ENCODE peak calls at places on chromosomes 11 and 22, in eight cellular contexts. H is osteoblast, I is fibroblast of lung, W is neural progenitor cell, Y is DND-41, T is mammary epithelial cell, L is mesendoderm, D is PC-3. R is an unnamed sample. For H3K79me2 and H3K4me1, the result is how much of the 10 kb centered on the place peaks cover.

GRCh38 chr11:60725592-60725991 is 1.1 kb downstream of the MS4A18 start:
- DNase-seq in W (no peak), I (no peak), Y (no peak), H (no peak), L (no peak), T (no peak), D (no peak), R (no peak)

GRCh38 chr11:94928146-94928995 is 45.0 kb downstream of the CWC15 start:
- DNase-seq in Y (no peak), T (no peak), L (no peak), H (no peak), I (no peak), W (no peak), D (no peak), R (no peak)

GRCh38 chr11:16986434-16987204 is 27.6 kb downstream of the PLEKHA7 start:
- DNase-seq in I (no peak), D (peak), H (no peak), L (peak), Y (peak), T (no peak), W (no peak), R (no peak)

GRCh38 chr22:30325724-30326703 is 727 bp downstream of the TBC1D10A start:
- DNase-seq in L (no peak), W (peak), D (no peak), I (no peak), T (no peak), Y (peak), H (peak), R (peak)

GRCh38 chr11:35403765-35404396 is 15.5 kb downstream of the SLC1A2 start:
- DNase-seq in I (no peak), T (no peak), Y (no peak), L (no peak), W (no peak), H (no peak), D (no peak), R (no peak)

GRCh38 chr22:20315337-20316216 is 4.3 kb downstream of the DGCR6L start:
- DNase-seq in L (no peak), Y (no peak), I (no peak), H (peak), D (no peak), T (no peak), W (peak), R (no peak)

GRCh38 chr11:114060402-114061052 is 1.0 kb downstream of the ZBTB16 start:
- DNase-seq in Y (no peak), W (peak), H (peak), I (no peak), D (no peak), T (peak), L (no peak), R (peak)

GRCh38 chr22:45290410-45290936 is 5.7 kb downstream of the UPK3A start:
- DNase-seq in Y (no peak), T (peak), L (peak), W (peak), I (peak), D (peak), H (peak), R (no peak)

GRCh38 chr11:121563003-121563402 is 110.2 kb upstream of the SORL1-AS1 start:
- DNase-seq in I (no peak), Y (no peak), H (no peak), T (no peak), W (no peak), L (no peak), D (no peak), R (no peak)

GRCh38 chr11:47607380-47607779 is 13.2 kb upstream of the C1QTNF4 start:
- DNase-seq in L (no peak), T (peak), H (peak), W (no peak), Y (no peak), D (no peak), I (peak), R (no peak)

GRCh38 chr22:47130883-47131610 is 368.6 kb downstream of the TBC1D22A start:
- DNase-seq in I (no peak), L (no peak), T (no peak), D (no peak), H (no peak), Y (no peak), W (no peak), R (no peak)

GRCh38 chr11:48013269-48013901 is 33.0 kb downstream of the PTPRJ start:
- DNase-seq in Y (peak), D (peak), T (no peak), L (no peak), W (no peak), H (peak), I (no peak), R (no peak)

GRCh38 chr11:29119691-29120328 is 897.0 kb downstream of the KCNA4 start:
- DNase-seq in Y (no peak), L (no peak), I (peak), H (peak), T (peak), W (no peak), D (peak), R (no peak)

GRCh38 chr22:42641801-42642413 is 1.5 kb upstream of the ATP5MGL start:
- DNase-seq in Y (no peak), D (no peak), W (no peak), T (no peak), L (no peak), I (peak), H (peak), R (no peak)
- H3K79me2 ChIP-seq in Y (half or more), D (under half), W (half or more), T (half or more), L (under half), I (half or more), H (half or more), R (half or more)

DNA sequence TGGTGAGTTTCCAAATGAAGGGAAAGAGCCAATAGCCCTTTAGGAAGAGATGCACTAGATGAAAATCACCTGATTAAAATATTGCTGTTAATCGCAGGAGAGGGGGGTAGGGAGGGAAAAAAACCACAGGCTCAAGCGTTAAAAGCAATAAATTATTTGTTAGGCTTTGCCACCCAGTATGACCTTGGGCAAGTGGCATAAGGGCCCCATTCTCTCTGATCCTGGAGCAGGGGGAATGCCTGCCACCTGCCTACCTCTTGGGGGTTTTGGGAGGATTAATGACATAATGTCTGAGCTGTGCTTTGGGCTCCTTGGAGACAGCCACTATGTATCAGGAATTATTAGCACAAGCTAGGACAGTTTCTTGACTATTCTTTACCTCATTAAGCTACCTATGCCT is 80.0 kb downstream of the ZNRF3 start:
- DNase-seq in H (no peak), D (no peak), T (no peak), Y (no peak), W (no peak), L (no peak), I (no peak), R (no peak)
- H3K4me1 ChIP-seq in H (under half), D (under half), T (under half), Y (under half), W (under half), L (under half), I (under half), R (under half)

DNA sequence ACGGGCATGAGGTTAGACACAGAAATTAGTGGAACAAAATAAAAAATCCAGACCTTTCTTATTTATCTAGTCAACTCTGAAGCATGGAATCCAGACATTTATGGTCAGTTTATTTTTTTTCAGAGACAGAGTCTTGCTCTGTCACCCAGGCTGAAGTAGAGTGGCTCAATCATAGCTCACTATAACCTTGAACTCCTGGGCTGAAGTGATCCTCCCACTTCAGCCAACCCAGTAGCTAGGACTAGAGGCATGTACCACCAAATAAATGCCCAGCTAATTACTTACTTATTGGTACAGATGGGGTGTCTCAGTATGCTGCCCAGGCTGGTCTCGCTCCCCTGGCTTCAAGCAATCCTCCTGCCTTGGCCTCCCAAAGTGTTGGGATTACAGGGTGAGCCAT is 8.7 kb downstream of the NPAT start:
- DNase-seq in D (no peak), Y (no peak), W (no peak), T (no peak), L (no peak), I (no peak), H (no peak), R (no peak)
- H3K79me2 ChIP-seq in D (half or more), Y (half or more), W (half or more), T (half or more), L (under half), I (under half), H (half or more), R (half or more)

GRCh38 chr11:87036756-87037449 is 831 bp upstream of the TMEM135 start:
- DNase-seq in Y (no peak), D (peak), T (no peak), W (no peak), L (no peak), I (no peak), H (peak), R (no peak)
- H3K4me1 ChIP-seq in Y (under half), D (under half), T (under half), W (under half), L (under half), I (under half), H (under half), R (under half)

GRCh38 chr22:17922925-17923898 is 101.1 kb downstream of the MICAL3 start:
- DNase-seq in H (peak), D (peak), T (no peak), Y (no peak), I (peak), L (no peak), W (no peak), R (no peak)
- H3K79me2 ChIP-seq in H (half or more), D (half or more), T (half or more), Y (half or more), I (under half), L (under half), W (half or more), R (half or more)

R was measured in SK-N-SH.